ENCODE peak calls at places on chromosomes 2 and 18, in seven cellular contexts. X is AG10803; N is stimulated activated CD4-positive, alpha-beta T cell treated with anti-CD3 and anti-CD28 coated beads, Interleukin-4, amount 100 ng/mL, for 4 hours; I is HCT116; Y is iris pigment epithelial cell; R is HEK293T; G is Right ventricle myocardium inferior. V is an unnamed sample.

GRCh38 chr2:126825306-126825705 is 73.4 kb upstream of the TEX51 start:
- DNase-seq in X (no peak), N (no peak), I (no peak), Y (no peak), R (no peak), G (no peak), V (no peak)

GRCh38 chr18:5107990-5108389 is 89.1 kb downstream of the AKAIN1 start:
- DNase-seq in X (no peak), N (no peak), I (no peak), Y (peak; percentile 1), R (no peak), G (no peak), V (no peak)

GRCh38 chr18:61833387-61833786 is 59.4 kb downstream of the RNF152 start:
- DNase-seq in X (peak; percentile 30), N (no peak), I (no peak), Y (peak; percentile 93), R (no peak), G (no peak), V (no peak)

GRCh38 chr2:145750074-145750473 is 1230.2 kb upstream of the ZEB2 start:
- DNase-seq in X (no peak), N (no peak), I (no peak), Y (no peak), R (no peak), G (no peak), V (no peak)

GRCh38 chr18:74147779-74148542 is at the start of the genes FBXO15 and TIMM21:
- DNase-seq in X (peak; percentile 96), N (peak; percentile 94), I (peak; percentile 90), Y (peak; percentile 98), R (peak; percentile 74), G (peak; percentile 98), V (peak; percentile 98)

GRCh38 chr2:43034242-43034619 is 192.2 kb downstream of the ZFP36L2 start:
- DNase-seq in X (no peak), N (no peak), I (no peak), Y (no peak), R (no peak), G (no peak), V (no peak)

GRCh38 chr2:84214455-84214854 is 244.6 kb downstream of the SUCLG1 start:
- DNase-seq in X (no peak), N (no peak), I (no peak), Y (no peak), R (no peak), G (no peak), V (no peak)

GRCh38 chr2:233471291-233472035 is 95.1 kb downstream of the USP40 start:
- DNase-seq in X (no peak), N (no peak), I (no peak), Y (no peak), R (no peak), G (no peak), V (no peak)

GRCh38 chr18:12744103-12744502 is 41.3 kb downstream of the PSMG2 start:
- DNase-seq in X (peak; percentile 75), N (no peak), I (peak; percentile 42), Y (peak; percentile 81), R (no peak), G (no peak), V (peak; percentile 78)

GRCh38 chr2:61898810-61899209 is 6.7 kb upstream of the COMMD1 start:
- DNase-seq in X (peak; percentile 27), N (no peak), I (no peak), Y (no peak), R (peak; percentile 23), G (no peak), V (peak; percentile 44)

GRCh38 chr2:45705233-45705632 is 53.8 kb downstream of the PRKCE start:
- DNase-seq in X (no peak), N (no peak), I (no peak), Y (no peak), R (no peak), G (no peak), V (no peak)

GRCh38 chr18:36511791-36512352 is 214.4 kb downstream of the FHOD3 start:
- DNase-seq in X (peak; percentile 54), N (no peak), I (no peak), Y (no peak), R (peak; percentile 69), G (no peak), V (no peak)

GRCh38 chr2:124755386-124755785 is 730.3 kb downstream of the CNTNAP5 start:
- DNase-seq in X (no peak), N (no peak), I (no peak), Y (peak; percentile 5), R (no peak), G (no peak), V (no peak)

GRCh38 chr2:55961318-55961911 is 37.8 kb upstream of the EFEMP1 start:
- DNase-seq in X (peak; percentile 63), N (no peak), I (peak; percentile 50), Y (peak; percentile 81), R (peak; percentile 15), G (no peak), V (peak; percentile 62)

GRCh38 chr18:74856967-74857366 is 259.3 kb downstream of the ZNF407 start:
- DNase-seq in X (no peak), N (no peak), I (no peak), Y (no peak), R (no peak), G (no peak), V (no peak)

GRCh38 chr2:239288951-239289481 is 111.8 kb downstream of the HDAC4 start:
- DNase-seq in X (no peak), N (no peak), I (no peak), Y (no peak), R (peak; percentile 14), G (peak; percentile 50), V (no peak)

GRCh38 chr18:64055019-64055418 is 85.1 kb downstream of the SERPINB8 start:
- DNase-seq in X (no peak), N (no peak), I (no peak), Y (no peak), R (no peak), G (no peak), V (no peak)

GRCh38 chr18:59898093-59898492 is 1.7 kb upstream of the PMAIP1 start:
- DNase-seq in X (no peak), N (no peak), I (no peak), Y (no peak), R (no peak), G (no peak), V (no peak)

GRCh38 chr2:61016392-61017002 is 1.0 kb upstream of the PEX13 start:
- DNase-seq in X (no peak), N (peak; percentile 15), I (no peak), Y (no peak), R (no peak), G (no peak), V (peak; percentile 39)

GRCh38 chr2:26477911-26478253 is at the start of gene OTOF:
- DNase-seq in X (peak; percentile 73), N (no peak), I (no peak), Y (peak; percentile 67), R (no peak), G (peak; percentile 73), V (peak; percentile 30)

GRCh38 chr2:53058526-53058925 is 709.1 kb upstream of the CHAC2 start:
- DNase-seq in X (peak; percentile 2), N (no peak), I (no peak), Y (peak; percentile 34), R (no peak), G (no peak), V (peak; percentile 77)

GRCh38 chr2:169871994-169872393 is 44.7 kb downstream of the UBR3 start:
- DNase-seq in X (no peak), N (no peak), I (no peak), Y (no peak), R (no peak), G (no peak), V (no peak)

GRCh38 chr2:63581266-63581961 is 6.9 kb downstream of the WDPCP start:
- DNase-seq in X (peak; percentile 70), N (no peak), I (no peak), Y (peak; percentile 28), R (no peak), G (no peak), V (peak; percentile 40)

GRCh38 chr2:10989782-10990181 is 78.0 kb downstream of the KCNF1 start:
- DNase-seq in X (no peak), N (no peak), I (no peak), Y (no peak), R (no peak), G (no peak), V (peak; percentile 19)

GRCh38 chr2:57850415-57851130 is 196.0 kb upstream of the VRK2 start:
- DNase-seq in X (no peak), N (no peak), I (no peak), Y (no peak), R (no peak), G (no peak), V (no peak)

GRCh38 chr2:187994464-187995331 is 297.0 kb upstream of the GULP1 start:
- DNase-seq in X (peak; percentile 19), N (no peak), I (no peak), Y (no peak), R (no peak), G (peak; percentile 52), V (peak; percentile 27)

GRCh38 chr2:28601612-28602011 is 105.8 kb downstream of the PLB1 start:
- DNase-seq in X (no peak), N (no peak), I (no peak), Y (no peak), R (no peak), G (no peak), V (no peak)

GRCh38 chr2:237156131-237156856 is 70.6 kb downstream of the COPS8 start:
- DNase-seq in X (peak; percentile 91), N (peak; percentile 34), I (no peak), Y (peak; percentile 92), R (no peak), G (peak; percentile 69), V (no peak)